ENCODE peak calls at places on chromosomes 6 and 20, in seven cellular contexts. J is activated CD4-positive, alpha-beta T cell treated with anti-CD3 and anti-CD28 coated beads for 4 hours; C is fibroblast of gingiva; B is WERI-Rb-1; F is heart left ventricle; Y is H54; U is midbrain. D is an unnamed sample.

GRCh38 chr6:72216222-72217106 is 330.1 kb downstream of the RIMS1 start:
- DNase-seq in J (no peak), C (no peak), B (no peak), F (no peak), Y (no peak), U (no peak), D (no peak)

GRCh38 chr6:140314675-140315074 is 940.2 kb upstream of the CITED2 start:
- DNase-seq in J (no peak), C (no peak), B (no peak), F (no peak), Y (no peak), U (no peak), D (no peak)

GRCh38 chr20:51423810-51424209 is 118.7 kb downstream of the NFATC2 start:
- DNase-seq in J (no peak), C (no peak), B (no peak), F (no peak), Y (no peak), U (no peak), D (no peak)

GRCh38 chr20:54082100-54082499 is 11.7 kb upstream of the BCAS1 start:
- DNase-seq in J (no peak), C (no peak), B (no peak), F (no peak), Y (no peak), U (no peak), D (no peak)

GRCh38 chr6:131443514-131443913 is 129.5 kb upstream of the ARG1 start:
- DNase-seq in J (no peak), C (no peak), B (no peak), F (no peak), Y (no peak), U (no peak), D (no peak)

GRCh38 chr20:53159144-53159543 is 187.0 kb downstream of the TSHZ2 start:
- DNase-seq in J (no peak), C (no peak), B (no peak), F (no peak), Y (no peak), U (no peak), D (peak; percentile 42)

GRCh38 chr6:11869656-11870340 is 91.2 kb upstream of the ADTRP start:
- DNase-seq in J (no peak), C (peak; percentile 91), B (no peak), F (peak; percentile 54), Y (no peak), U (no peak), D (peak; percentile 66)

GRCh38 chr20:57957397-57958049 is 247.7 kb upstream of the PMEPA1 start:
- DNase-seq in J (no peak), C (no peak), B (no peak), F (no peak), Y (no peak), U (no peak), D (no peak)

GRCh38 chr20:63908008-63908682 is 13.2 kb downstream of the DNAJC5 start:
- DNase-seq in J (no peak), C (no peak), B (no peak), F (no peak), Y (no peak), U (no peak), D (no peak)

GRCh38 chr6:28643017-28643740 is 117.5 kb downstream of the GPX5 start:
- DNase-seq in J (no peak), C (peak; percentile 76), B (peak; percentile 56), F (no peak), Y (peak; percentile 39), U (no peak), D (peak; percentile 88)

GRCh38 chr6:2478200-2478599 is 232.8 kb upstream of the GMDS start:
- DNase-seq in J (no peak), C (no peak), B (no peak), F (no peak), Y (no peak), U (no peak), D (peak; percentile 12)

GRCh38 chr6:117384659-117385058 is 41.1 kb downstream of the ROS1 start:
- DNase-seq in J (no peak), C (no peak), B (no peak), F (no peak), Y (no peak), U (no peak), D (no peak)

GRCh38 chr20:36377348-36378326 is 71.5 kb downstream of the DLGAP4 start:
- DNase-seq in J (no peak), C (no peak), B (no peak), F (no peak), Y (no peak), U (no peak), D (no peak)

GRCh38 chr6:18545726-18546125 is 158.6 kb downstream of the RNF144B start:
- DNase-seq in J (no peak), C (no peak), B (no peak), F (no peak), Y (no peak), U (no peak), D (no peak)

GRCh38 chr20:13231031-13231752 is 10.1 kb downstream of the ISM1 start:
- DNase-seq in J (peak; percentile 34), C (peak; percentile 25), B (no peak), F (no peak), Y (peak; percentile 34), U (no peak), D (peak; percentile 67)

GRCh38 chr6:145842693-145843546 is 28.3 kb upstream of the FBXO30 start:
- DNase-seq in J (no peak), C (peak; percentile 82), B (no peak), F (no peak), Y (no peak), U (no peak), D (no peak)

GRCh38 chr6:77450924-77451323 is 12.4 kb downstream of the HTR1B start:
- DNase-seq in J (no peak), C (no peak), B (no peak), F (no peak), Y (no peak), U (no peak), D (peak; percentile 47)

GRCh38 chr6:80161438-80161837 is 55.0 kb downstream of the BCKDHB start:
- DNase-seq in J (no peak), C (no peak), B (peak; percentile 57), F (no peak), Y (no peak), U (no peak), D (no peak)

GRCh38 chr6:125952764-125953501 is 3.6 kb upstream of the HINT3 start:
- DNase-seq in J (no peak), C (peak; percentile 22), B (peak; percentile 40), F (no peak), Y (no peak), U (no peak), D (peak; percentile 42)

GRCh38 chr20:47137231-47137865 is 219.2 kb downstream of the ZMYND8 start:
- DNase-seq in J (no peak), C (no peak), B (peak; percentile 71), F (no peak), Y (no peak), U (no peak), D (peak; percentile 41)

GRCh38 chr6:6436946-6437345 is 116.5 kb upstream of the F13A1 start:
- DNase-seq in J (no peak), C (no peak), B (no peak), F (no peak), Y (no peak), U (no peak), D (no peak)

GRCh38 chr6:31352497-31353368 is 4.2 kb downstream of the HLA-B start:
- DNase-seq in J (peak; percentile 10), C (no peak), B (no peak), F (no peak), Y (no peak), U (no peak), D (no peak)

GRCh38 chr6:113979930-113980329 is 9.0 kb upstream of the HDAC2 start:
- DNase-seq in J (no peak), C (no peak), B (no peak), F (no peak), Y (no peak), U (no peak), D (no peak)

GRCh38 chr6:149046822-149047246 is 270.7 kb upstream of the TAB2 start:
- DNase-seq in J (no peak), C (peak; percentile 78), B (no peak), F (no peak), Y (no peak), U (no peak), D (peak; percentile 34)

GRCh38 chr20:3753098-3753497 is 14.5 kb downstream of the ADISSP start:
- DNase-seq in J (peak; percentile 54), C (peak; percentile 64), B (peak; percentile 60), F (no peak), Y (peak; percentile 85), U (peak; percentile 56), D (peak; percentile 82)

GRCh38 chr6:158706369-158706982 is 56.6 kb downstream of the SYTL3 start:
- DNase-seq in J (no peak), C (peak; percentile 29), B (peak; percentile 69), F (peak; percentile 78), Y (no peak), U (no peak), D (peak; percentile 65)

GRCh38 chr6:167676666-167677421 is 149.9 kb upstream of the AFDN start:
- DNase-seq in J (no peak), C (no peak), B (no peak), F (peak; percentile 62), Y (no peak), U (no peak), D (peak; percentile 3)

D was measured in fibroblast of mammary gland.